ENCODE peak calls at places on chromosome 11, in five cellular contexts. C is HepG2, M is A549, Q is RWPE1, I is fibroblast of lung. L is an unnamed sample.

GRCh38 chr11:3148255-3148989 is 16.7 kb downstream of the OSBPL5 start:
- DNase-seq in C (no peak), M (no peak), I (no peak), Q (no peak), L (no peak)

GRCh38 chr11:81959341-81959740 is 774.3 kb downstream of the FAM181B start:
- DNase-seq in Q (no peak), C (no peak), M (no peak), I (no peak), L (no peak)

GRCh38 chr11:2207212-2207611 is 35.6 kb upstream of the TH start:
- DNase-seq in Q (no peak), M (no peak), I (no peak), C (no peak), L (no peak)

GRCh38 chr11:1442163-1442562 is 44.4 kb downstream of the MOB2 start:
- DNase-seq in M (peak; percentile 51), C (no peak), I (no peak), Q (peak; percentile 47), L (peak; percentile 23)

GRCh38 chr11:11841121-11841604 is 609 bp upstream of the USP47 start:
- DNase-seq in Q (no peak), I (peak; percentile 38), C (peak; percentile 19), M (peak; percentile 49), L (peak; percentile 47)

GRCh38 chr11:118820412-118821357 is 29.7 kb upstream of the DDX6 start:
- DNase-seq in I (peak; percentile 68), Q (peak; percentile 47), C (no peak), M (no peak), L (peak; percentile 13)

GRCh38 chr11:12762283-12762682 is 88.1 kb downstream of the TEAD1 start:
- DNase-seq in C (peak; percentile 40), I (no peak), Q (no peak), M (no peak), L (no peak)

GRCh38 chr11:122696662-122697061 is 41.1 kb downstream of the UBASH3B start:
- DNase-seq in Q (no peak), M (no peak), I (no peak), C (no peak), L (no peak)

GRCh38 chr11:6682936-6683861 is at the start of gene MRPL17:
- DNase-seq in Q (peak; percentile 99), M (peak; percentile 99), C (peak; percentile 98), I (peak; percentile 96), L (peak; percentile 100)

GRCh38 chr11:57214087-57214395 is 23.0 kb downstream of the APLNR start:
- DNase-seq in M (no peak), Q (no peak), I (peak; percentile 67), C (no peak), L (no peak)

GRCh38 chr11:121741954-121742361 is 289.2 kb upstream of the SORL1-AS1 start:
- DNase-seq in M (no peak), Q (no peak), C (no peak), I (peak; percentile 61), L (peak; percentile 35)

GRCh38 chr11:12815150-12815523 is 140.9 kb downstream of the TEAD1 start:
- DNase-seq in M (no peak), I (no peak), Q (no peak), C (no peak), L (no peak)

GRCh38 chr11:19242184-19242932 is 1.6 kb upstream of the E2F8 start:
- DNase-seq in C (no peak), Q (no peak), M (no peak), I (no peak), L (no peak)

GRCh38 chr11:128424867-128425285 is 162.5 kb downstream of the ETS1 start:
- DNase-seq in Q (no peak), M (peak; percentile 8), I (peak; percentile 23), C (peak; percentile 84), L (peak; percentile 58)

GRCh38 chr11:63996512-63996911 is 10.3 kb downstream of the OTUB1 start:
- DNase-seq in I (no peak), C (no peak), M (no peak), Q (no peak), L (no peak)

GRCh38 chr11:12200359-12201015 is 90.1 kb downstream of the MICAL2 start:
- DNase-seq in C (no peak), I (peak; percentile 88), Q (peak; percentile 30), M (no peak), L (peak; percentile 87)

GRCh38 chr11:44942029-44942710 is 8.5 kb downstream of the TP53I11 start:
- DNase-seq in C (no peak), Q (no peak), M (no peak), I (no peak), L (no peak)

GRCh38 chr11:114395776-114396175 is 4.5 kb downstream of the C11orf71 start:
- DNase-seq in Q (peak; percentile 8), C (peak; percentile 5), I (no peak), M (no peak), L (no peak)

GRCh38 chr11:105111145-105111944 is 28.2 kb downstream of the CARD18 start:
- DNase-seq in C (no peak), I (no peak), M (no peak), Q (no peak), L (no peak)

GRCh38 chr11:79493555-79494171 is 52.8 kb upstream of the TENM4 start:
- DNase-seq in M (peak; percentile 68), Q (peak; percentile 76), C (peak; percentile 47), I (peak; percentile 52), L (peak; percentile 67)

GRCh38 chr11:8839957-8840945 is 70.7 kb upstream of the AKIP1 start:
- DNase-seq in Q (no peak), I (peak; percentile 71), M (no peak), C (peak; percentile 35), L (peak; percentile 49)

GRCh38 chr11:45341379-45341778 is 55.2 kb upstream of the SYT13 start:
- DNase-seq in I (no peak), M (no peak), Q (no peak), C (no peak), L (no peak)

GRCh38 chr11:11252403-11252802 is 100.6 kb downstream of the CSNK2A3 start:
- DNase-seq in C (no peak), M (no peak), I (no peak), Q (no peak), L (no peak)

GRCh38 chr11:11940551-11940950 is 67.9 kb downstream of the DKK3 start:
- DNase-seq in I (no peak), C (no peak), M (no peak), Q (no peak), L (no peak)

GRCh38 chr11:77205467-77206263 is 77.6 kb downstream of the MYO7A start:
- DNase-seq in Q (no peak), I (no peak), M (no peak), C (no peak), L (no peak)

GRCh38 chr11:122709042-122709760 is 53.7 kb downstream of the UBASH3B start:
- DNase-seq in C (no peak), Q (no peak), M (peak; percentile 52), I (peak; percentile 89), L (peak; percentile 87)

GRCh38 chr11:104858882-104859735 is 39.2 kb downstream of the CASP12 start:
- DNase-seq in C (no peak), M (no peak), Q (no peak), I (peak; percentile 22), L (no peak)

GRCh38 chr11:34068098-34068497 is 16.6 kb downstream of the CAPRIN1 start:
- DNase-seq in M (no peak), I (peak; percentile 84), Q (no peak), C (no peak), L (peak; percentile 73)

GRCh38 chr11:13970986-13971385 is 8.5 kb downstream of the SPON1 start:
- DNase-seq in M (peak; percentile 41), Q (peak; percentile 23), C (peak; percentile 30), I (no peak), L (peak; percentile 28)

GRCh38 chr11:69704508-69705245 is 855 bp upstream of the FGF19 start:
- DNase-seq in Q (no peak), M (peak; percentile 46), I (no peak), C (no peak), L (peak; percentile 8)
- TF ChIP-seq CTCF in Q (peak; percentile 65), M (peak; percentile 89), I (peak; percentile 38), C (no peak), L (peak; percentile 37)

DNA sequence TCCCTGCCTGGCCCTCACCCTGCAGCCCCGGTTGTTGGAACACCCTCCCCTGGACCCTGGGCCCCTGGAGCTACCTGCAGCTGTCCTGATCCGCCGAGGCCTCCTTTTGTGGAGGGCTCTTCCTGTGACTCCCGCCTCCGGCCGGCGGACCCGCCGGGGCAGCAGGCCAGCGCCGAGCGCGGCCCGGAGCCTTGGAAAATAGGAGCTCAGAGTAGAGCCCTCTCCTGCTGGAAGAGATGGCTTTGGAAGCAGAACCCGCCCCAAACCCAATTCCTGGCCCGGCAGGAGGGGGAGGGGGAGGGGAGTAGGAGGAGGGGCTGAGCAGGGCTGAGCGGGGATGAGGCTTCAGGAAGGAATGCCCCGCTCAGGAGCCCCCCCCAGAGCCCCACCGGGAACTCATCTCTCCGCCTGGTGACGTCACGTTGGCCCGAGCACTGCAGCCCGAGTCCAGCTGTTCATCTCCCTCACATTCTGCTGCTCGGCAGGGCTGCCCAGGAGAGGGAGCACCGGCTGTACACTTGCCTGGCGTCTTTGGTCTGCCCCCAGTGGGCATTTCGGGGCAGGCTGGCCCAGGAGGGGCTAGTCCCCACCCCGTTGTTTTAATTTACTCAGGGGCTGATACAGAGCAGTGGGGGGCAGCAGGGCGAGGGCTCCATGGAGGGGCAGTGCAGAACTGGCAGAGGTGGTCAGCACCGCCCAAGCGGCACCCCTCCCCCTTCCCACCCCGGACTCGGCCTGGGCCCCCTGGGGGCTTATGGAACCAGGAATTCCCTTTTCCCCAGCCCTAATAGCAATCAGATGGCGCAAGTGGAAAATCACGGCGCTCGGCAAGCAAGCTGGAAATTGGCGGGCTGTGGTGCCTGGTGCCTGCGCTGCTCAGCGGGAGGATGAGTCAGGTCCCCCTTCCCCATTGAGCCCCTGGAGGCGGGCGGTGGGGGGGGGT is at the start of gene MRGPRF:
- DNase-seq in C (no peak), M (peak; percentile 30), I (peak; percentile 74), Q (no peak), L (peak; percentile 68)
- TF ChIP-seq CTCF in C (no peak), M (no peak), I (peak; percentile 75), Q (peak; percentile 8), L (peak; percentile 58)

DNA sequence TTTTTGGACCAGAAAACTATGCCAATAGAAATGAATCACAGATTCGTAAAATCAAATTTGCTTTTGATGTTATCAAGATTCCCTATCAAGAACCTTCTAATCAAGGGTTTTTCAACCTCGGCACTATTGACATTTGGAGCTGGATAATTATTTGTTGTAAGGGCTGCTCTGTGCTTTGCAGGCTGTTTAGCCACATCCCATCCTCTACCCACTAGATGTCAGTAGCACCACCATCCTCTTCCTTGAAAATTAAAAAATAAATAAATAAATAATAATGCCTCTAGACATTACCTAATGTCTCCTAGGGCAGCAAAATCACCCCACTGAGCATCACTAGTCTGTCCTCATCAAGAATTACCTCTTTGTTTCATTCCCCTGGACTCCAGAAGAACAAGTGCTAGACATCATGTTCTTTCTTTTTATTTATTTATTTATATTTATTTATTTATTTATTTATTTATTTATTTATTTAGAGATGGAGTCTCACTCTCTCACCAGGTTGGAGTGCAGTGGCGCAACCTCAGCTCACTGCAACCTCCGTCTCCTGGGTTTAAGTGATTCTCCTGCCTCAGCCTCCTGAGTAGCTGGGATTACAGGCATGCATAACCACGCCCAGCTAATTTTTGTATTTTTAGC is 744.7 kb downstream of the KCNA4 start:
- DNase-seq in C (no peak), Q (peak; percentile 41), M (peak; percentile 55), I (peak; percentile 54), L (peak; percentile 67)
- TF ChIP-seq CTCF in C (no peak), Q (no peak), M (peak; percentile 47), I (peak; percentile 44), L (peak; percentile 72)

DNA sequence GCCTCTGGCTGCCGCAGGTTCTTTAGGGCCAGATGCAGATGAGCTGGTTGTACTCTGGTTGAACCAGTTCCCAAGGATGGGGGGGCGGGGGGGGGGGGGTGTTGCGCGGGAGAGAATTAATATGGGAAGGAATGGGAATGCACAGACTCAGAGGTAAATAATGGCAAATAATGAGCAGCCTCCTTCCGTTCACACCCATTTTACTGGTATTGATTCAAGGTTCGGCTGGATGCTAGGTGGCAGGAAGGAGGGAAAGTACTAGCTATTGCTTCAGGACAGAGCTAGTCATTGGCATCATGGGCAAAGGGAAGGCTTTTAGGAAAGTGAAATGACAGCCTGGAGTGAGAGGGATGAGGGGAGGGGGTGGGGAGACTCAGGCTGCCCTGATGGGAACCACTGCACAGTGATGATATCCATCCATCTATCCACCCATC is at the start of gene VSTM5:
- DNase-seq in I (no peak), C (no peak), M (no peak), Q (peak; percentile 38), L (no peak)
- TF ChIP-seq CTCF in I (no peak), C (no peak), M (no peak), Q (no peak), L (no peak)

L was measured in cardiac fibroblast.